ENCODE peak calls at places on chromosomes 16 and 17, in nine cellular contexts. H is kidney epithelial cell, Q is testis, T is pancreas, L is fibroblast of lung, M is endothelial cell of umbilical vein, G is colonic mucosa, E is left lung, S is HepG2. C is an unnamed sample. For H3K27me3, the result is how much of the 10 kb centered on the place peaks cover.

GRCh38 chr16:50246299-50247122 is 19.8 kb upstream of the ADCY7 start:
- DNase-seq in H (no peak), Q (no peak), T (peak), L (no peak), M (no peak), G (peak), E (peak), S (no peak), C (peak)

GRCh38 chr16:77581706-77582105 is 140.6 kb upstream of the NUDT7 start:
- DNase-seq in H (no peak), Q (no peak), T (no peak), L (peak), M (no peak), G (no peak), E (no peak), S (no peak), C (no peak)

GRCh38 chr16:88619859-88620655 is 18.3 kb upstream of the IL17C start:
- DNase-seq in H (no peak), Q (no peak), T (no peak), L (peak), M (no peak), G (no peak), E (no peak), S (no peak), C (no peak)

GRCh38 chr17:50079334-50080095 is 15.6 kb upstream of the PDK2 start:
- DNase-seq in H (no peak), Q (no peak), T (no peak), L (peak), M (peak), G (peak), E (no peak), S (peak), C (no peak)

GRCh38 chr16:81618661-81619060 is 160.4 kb upstream of the PLCG2 start:
- DNase-seq in H (no peak), Q (no peak), T (no peak), L (no peak), M (no peak), G (no peak), E (no peak), S (no peak), C (no peak)

GRCh38 chr17:48374650-48375230 is 55.3 kb downstream of the SKAP1 start:
- DNase-seq in H (no peak), Q (no peak), T (no peak), L (no peak), M (peak), G (peak), E (no peak), S (peak), C (no peak)

GRCh38 chr17:36501351-36501750 is 14.9 kb downstream of the ZNHIT3 start:
- DNase-seq in H (no peak), Q (no peak), T (no peak), L (no peak), M (no peak), G (no peak), E (no peak), S (no peak), C (no peak)

GRCh38 chr16:56451753-56452689 is 667 bp downstream of the OGFOD1 start:
- DNase-seq in H (peak), Q (peak), T (peak), L (peak), M (peak), G (peak), E (no peak), S (peak), C (no peak)

GRCh38 chr17:76645481-76645880 is 1.9 kb upstream of the ST6GALNAC1 start:
- DNase-seq in H (no peak), Q (no peak), T (no peak), L (no peak), M (no peak), G (peak), E (no peak), S (no peak), C (no peak)

GRCh38 chr16:85227924-85228462 is 115.7 kb upstream of the CIBAR2 start:
- DNase-seq in H (no peak), Q (no peak), T (no peak), L (peak), M (no peak), G (no peak), E (no peak), S (no peak), C (no peak)

GRCh38 chr16:86225905-86226371 is 284.4 kb upstream of the FOXF1 start:
- DNase-seq in H (no peak), Q (no peak), T (peak), L (no peak), M (no peak), G (no peak), E (no peak), S (no peak), C (no peak)

GRCh38 chr16:15682105-15682570 is 32.1 kb downstream of the NDE1 start:
- DNase-seq in H (peak), Q (peak), T (no peak), L (peak), M (peak), G (no peak), E (no peak), S (peak), C (no peak)

GRCh38 chr17:71503710-71504471 is 616.9 kb upstream of the SOX9 start:
- DNase-seq in H (no peak), Q (no peak), T (no peak), L (no peak), M (no peak), G (no peak), E (no peak), S (no peak), C (no peak)

GRCh38 chr16:735982-736453 is 4.8 kb downstream of the CIAO3 start:
- DNase-seq in H (no peak), Q (no peak), T (no peak), L (no peak), M (no peak), G (no peak), E (no peak), S (no peak), C (no peak)

GRCh38 chr16:2527071-2527783 is 4.0 kb downstream of the CEMP1 start:
- DNase-seq in H (no peak), Q (no peak), T (peak), L (no peak), M (no peak), G (no peak), E (peak), S (no peak), C (no peak)

GRCh38 chr16:63361032-63361624 is 1324.9 kb upstream of the CDH8 start:
- DNase-seq in H (peak), Q (peak), T (no peak), L (peak), M (peak), G (peak), E (no peak), S (peak), C (peak)

GRCh38 chr17:65191805-65192740 is 54.9 kb downstream of the RGS9 start:
- DNase-seq in H (peak), Q (peak), T (no peak), L (peak), M (peak), G (no peak), E (no peak), S (peak), C (no peak)

GRCh38 chr16:83956336-83957289 is 3.6 kb downstream of the OSGIN1 start:
- DNase-seq in H (no peak), Q (peak), T (peak), L (peak), M (peak), G (peak), E (peak), S (peak), C (peak)

GRCh38 chr17:74616696-74617095 is 6.8 kb downstream of the CD300E start:
- DNase-seq in H (no peak), Q (no peak), T (no peak), L (no peak), M (no peak), G (no peak), E (no peak), S (no peak), C (no peak)

GRCh38 chr16:89026121-89026612 is 49.2 kb upstream of the CBFA2T3 start:
- DNase-seq in H (no peak), Q (no peak), T (no peak), L (peak), M (no peak), G (no peak), E (no peak), S (no peak), C (no peak)

GRCh38 chr16:14070877-14071575 is at the start of gene MRTFB:
- DNase-seq in H (no peak), Q (peak), T (peak), L (peak), M (peak), G (peak), E (peak), S (peak), C (peak)

GRCh38 chr17:75152971-75153853 is 1.1 kb downstream of the JPT1 start:
- DNase-seq in H (no peak), Q (peak), T (no peak), L (peak), M (peak), G (peak), E (no peak), S (peak), C (peak)

GRCh38 chr16:51971184-51971583 is 575.8 kb downstream of the TOX3 start:
- DNase-seq in H (no peak), Q (peak), T (no peak), L (peak), M (no peak), G (no peak), E (no peak), S (no peak), C (no peak)

GRCh38 chr16:7132465-7132864 is 200.2 kb upstream of the RBFOX1 start:
- DNase-seq in H (no peak), Q (no peak), T (no peak), L (no peak), M (no peak), G (no peak), E (no peak), S (no peak), C (no peak)

GRCh38 chr16:88769617-88770458 is 15.2 kb downstream of the PIEZO1 start:
- DNase-seq in H (no peak), Q (no peak), T (peak), L (no peak), M (peak), G (peak), E (no peak), S (no peak), C (no peak)

GRCh38 chr16:4612977-4613635 is 1.6 kb downstream of the UBALD1 start:
- DNase-seq in H (no peak), Q (no peak), T (no peak), L (no peak), M (no peak), G (no peak), E (no peak), S (no peak), C (no peak)

GRCh38 chr17:61238455-61238933 is 161.1 kb upstream of the TBX2 start:
- DNase-seq in H (no peak), Q (no peak), T (no peak), L (no peak), M (no peak), G (no peak), E (no peak), S (no peak), C (no peak)

GRCh38 chr17:58215685-58216084 is 3.4 kb downstream of the MKS1 start:
- DNase-seq in H (no peak), Q (no peak), T (no peak), L (no peak), M (no peak), G (no peak), E (no peak), S (no peak), C (no peak)
- TF ChIP-seq CTCF in H (no peak), Q (no peak), T (no peak), L (no peak), M (no peak), G (no peak), E (no peak), S (no peak), C (no peak)

GRCh38 chr17:39576187-39576586 is 31.5 kb downstream of the NEUROD2 start:
- DNase-seq in H (no peak), Q (no peak), T (no peak), L (no peak), M (no peak), G (no peak), E (no peak), S (peak), C (peak)
- H3K4me3 ChIP-seq in H (no peak), Q (no peak), T (no peak), L (no peak), M (no peak), G (no peak), E (no peak), S (no peak), C (no peak)

GRCh38 chr16:28064150-28064549 is 636 bp upstream of the GSG1L start:
- DNase-seq in H (no peak), Q (no peak), T (no peak), L (no peak), M (no peak), G (no peak), E (no peak), S (no peak), C (no peak)

GRCh38 chr16:28062261-28063046 is 1.1 kb downstream of the GSG1L start:
- DNase-seq in H (no peak), Q (no peak), T (no peak), L (no peak), M (no peak), G (no peak), E (no peak), S (no peak), C (no peak)

GRCh38 chr16:28061702-28062101 is 1.8 kb downstream of the GSG1L start:
- DNase-seq in H (no peak), Q (no peak), T (no peak), L (no peak), M (no peak), G (no peak), E (no peak), S (no peak), C (no peak)

GRCh38 chr16:28063611-28064061 is at the start of gene GSG1L:
- DNase-seq in H (no peak), Q (no peak), T (no peak), L (no peak), M (no peak), G (no peak), E (no peak), S (no peak), C (no peak)

DNA sequence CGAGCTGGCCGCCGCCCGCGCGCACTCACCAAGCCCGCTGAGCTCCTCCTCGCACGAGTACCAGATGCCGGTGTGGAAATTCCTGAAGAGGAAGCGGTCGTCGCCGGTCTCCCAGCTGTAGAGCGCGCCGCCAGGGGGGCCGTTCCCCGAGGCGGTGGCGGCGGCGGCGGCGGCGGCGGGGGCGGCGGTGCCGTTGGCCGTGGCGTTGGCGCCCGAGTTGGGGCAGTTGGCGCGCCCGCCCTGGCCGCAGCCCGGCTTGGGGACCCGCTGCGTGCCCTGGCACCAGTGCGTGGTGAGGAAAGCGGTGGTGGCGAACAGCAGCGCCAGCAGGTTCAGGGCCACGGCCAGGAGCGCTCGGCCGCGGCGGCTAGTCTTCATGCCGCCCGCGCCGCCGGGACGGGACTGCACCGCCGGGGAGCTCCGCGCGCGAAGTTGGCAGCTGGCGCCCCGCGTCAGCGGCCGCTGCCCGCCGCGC is 430 bp downstream of the GSG1L start:
- DNase-seq in H (no peak), Q (no peak), T (no peak), L (no peak), M (no peak), G (no peak), E (no peak), S (no peak), C (no peak)
- H3K27me3 ChIP-seq in H (half or more), Q (under half), T (under half), L (half or more), M (under half), G (under half), E (under half), S (under half), C (under half)

DNA sequence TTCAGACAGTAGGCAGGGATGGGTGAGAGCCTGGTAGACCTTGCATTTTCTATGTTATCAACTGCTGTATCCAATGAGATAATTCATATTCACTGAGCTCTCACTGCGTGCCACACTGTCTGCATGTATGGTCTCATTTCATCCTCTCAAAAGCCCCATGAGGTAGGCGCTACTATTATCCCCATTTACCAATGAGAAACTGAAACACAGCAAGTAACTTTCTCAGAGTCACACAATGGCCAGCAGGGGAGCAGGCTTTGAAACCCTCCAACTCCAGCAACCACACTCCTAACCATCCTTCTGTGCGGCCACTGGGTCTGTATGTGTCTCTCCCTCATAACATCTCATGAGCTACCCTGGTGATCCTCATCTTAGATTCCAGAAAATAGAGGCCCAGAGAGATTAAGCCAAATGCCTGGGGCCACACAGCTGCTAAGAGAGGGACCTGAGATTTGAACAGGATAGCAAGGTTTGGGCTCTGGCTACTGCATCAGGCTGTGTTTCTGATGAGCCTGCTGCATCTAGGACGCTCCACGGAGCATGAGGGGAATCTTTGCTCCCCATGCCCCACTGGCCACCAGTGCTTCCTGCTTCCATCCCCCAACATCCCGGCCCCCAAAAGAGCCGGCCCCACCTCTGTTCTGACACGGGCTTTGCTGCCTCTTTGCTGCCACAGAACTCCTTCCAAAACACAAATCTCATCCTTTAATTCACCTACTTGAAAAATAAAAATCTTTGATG is 3.2 kb downstream of the CCR7 start:
- DNase-seq in H (no peak), Q (no peak), T (peak), L (no peak), M (no peak), G (no peak), E (no peak), S (no peak), C (no peak)
- TF ChIP-seq CTCF in H (no peak), Q (no peak), T (no peak), L (peak), M (peak), G (no peak), E (peak), S (no peak), C (no peak)

GRCh38 chr17:16068323-16068722 is 68.7 kb downstream of the TTC19 start:
- DNase-seq in H (no peak), Q (no peak), T (no peak), L (peak), M (no peak), G (no peak), E (no peak), S (no peak), C (no peak)

GRCh38 chr17:16075949-16076348 is 76.3 kb downstream of the TTC19 start:
- DNase-seq in H (no peak), Q (no peak), T (no peak), L (no peak), M (no peak), G (no peak), E (no peak), S (no peak), C (no peak)

GRCh38 chr17:16074423-16074822 is 74.8 kb downstream of the TTC19 start:
- DNase-seq in H (no peak), Q (no peak), T (no peak), L (no peak), M (no peak), G (no peak), E (no peak), S (no peak), C (no peak)

GRCh38 chr17:16073845-16074244 is 74.2 kb downstream of the TTC19 start:
- DNase-seq in H (no peak), Q (no peak), T (no peak), L (no peak), M (no peak), G (no peak), E (no peak), S (no peak), C (no peak)

DNA sequence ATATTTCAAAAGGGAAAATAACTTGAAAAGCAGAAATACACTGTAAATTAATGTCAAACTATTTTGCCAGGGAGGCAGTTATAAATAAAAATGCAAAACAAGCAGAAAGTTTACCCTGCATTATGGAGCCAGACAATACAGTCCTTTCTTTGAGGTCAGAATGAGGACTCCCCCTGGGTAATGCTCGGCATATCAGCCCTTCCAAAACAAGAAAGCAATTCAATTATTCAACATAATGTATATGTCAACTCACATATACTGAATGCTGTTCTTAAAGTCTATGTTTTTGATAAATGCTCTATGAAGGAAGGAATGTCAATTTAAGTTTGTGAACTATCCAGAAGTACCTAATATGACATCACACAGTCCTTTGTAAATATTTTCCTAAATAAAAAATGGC is 72.4 kb downstream of the TTC19 start:
- DNase-seq in H (no peak), Q (no peak), T (no peak), L (no peak), M (no peak), G (no peak), E (no peak), S (no peak), C (no peak)
- H3K4me3 ChIP-seq in H (no peak), Q (no peak), T (no peak), L (no peak), M (no peak), G (no peak), E (no peak), S (no peak), C (no peak)

DNA sequence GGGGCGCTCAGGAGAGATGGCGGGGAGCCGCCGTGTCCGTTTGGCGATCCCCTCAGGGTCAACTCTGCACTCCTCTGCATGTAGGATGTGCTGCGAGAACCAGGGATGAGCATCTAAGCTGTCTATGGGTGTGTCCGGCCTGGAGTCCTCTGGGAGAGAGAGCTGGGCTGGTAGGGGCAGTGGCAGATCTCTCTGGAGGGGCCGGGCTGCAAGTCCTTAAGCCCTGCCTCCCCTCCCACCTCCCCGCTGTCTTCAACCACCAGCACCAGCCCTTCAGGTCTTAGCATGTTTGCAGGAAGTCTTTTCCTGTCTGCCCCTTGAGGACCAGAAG is 8.4 kb downstream of the FAM171A2 start:
- DNase-seq in H (no peak), Q (no peak), T (no peak), L (no peak), M (no peak), G (no peak), E (peak), S (no peak), C (no peak)
- H3K27me3 ChIP-seq in H (under half), Q (under half), T (under half), L (under half), M (under half), G (under half), E (under half), S (under half), C (under half)

C was measured in dorsolateral prefrontal cortex.